ENCODE peak calls at places on chromosomes 4 and X, in ten cellular contexts. J is stimulated activated naive CD4-positive, alpha-beta T cell; D is EL; Q is D341Med; G is activated CD4-positive, alpha-beta T cell treated with anti-CD3 and anti-CD28 coated beads, Interleukin-2, amount 50 U/mL, for 1 hour; W is omental fat pad; Y is AG09319; Z is HTR-8/SVneo; E is T-helper 2 cell; P is midbrain. T is an unnamed sample.

GRCh38 chrX:1545776-1546408 is 8.9 kb upstream of the P2RY8 start:
- DNase-seq in Y (no peak), D (no peak), W (no peak), Q (no peak), J (no peak), Z (no peak), P (no peak), G (no peak), E (no peak), T (no peak)

GRCh38 chrX:148958896-148959295 is 458.5 kb downstream of the AFF2 start:
- DNase-seq in Y (no peak), E (no peak), P (no peak), Z (no peak), J (no peak), Q (no peak), G (no peak), W (no peak), D (no peak), T (no peak)

GRCh38 chr4:59838236-59838635 is 1361.9 kb upstream of the ADGRL3 start:
- DNase-seq in Q (peak), E (no peak), G (no peak), D (no peak), J (no peak), P (no peak), Y (no peak), W (no peak), Z (no peak), T (no peak)

GRCh38 chrX:153939573-153939972 is 4.7 kb upstream of the NAA10 start:
- DNase-seq in D (no peak), W (no peak), Y (no peak), Q (no peak), Z (no peak), J (no peak), P (no peak), G (no peak), E (no peak), T (no peak)

GRCh38 chr4:75135068-75135825 is 202.3 kb downstream of the PARM1 start:
- DNase-seq in Y (no peak), W (no peak), Z (no peak), G (no peak), P (no peak), D (no peak), E (no peak), J (no peak), Q (no peak), T (no peak)

GRCh38 chrX:126655061-126655460 is 102.4 kb upstream of the DCAF12L1 start:
- DNase-seq in Y (no peak), G (no peak), J (no peak), D (no peak), Q (no peak), E (no peak), P (no peak), Z (no peak), W (no peak), T (no peak)

GRCh38 chrX:153582896-153583295 is 16.0 kb downstream of the CCNQ start:
- DNase-seq in P (no peak), J (peak), E (peak), G (peak), Q (peak), W (no peak), Y (no peak), D (peak), Z (no peak), T (peak)

GRCh38 chr4:77631276-77631675 is 25.7 kb downstream of the CXCL13 start:
- DNase-seq in Y (no peak), G (no peak), Q (no peak), Z (no peak), D (no peak), J (no peak), P (no peak), E (no peak), W (no peak), T (no peak)

GRCh38 chr4:168480991-168481588 is 798 bp upstream of the DDX60L start:
- DNase-seq in G (peak), P (peak), J (peak), Z (peak), D (peak), E (peak), W (no peak), Q (no peak), Y (no peak), T (peak)